ENCODE peak calls at places on chromosomes 1 and 21, in ten cellular contexts. W is adipocyte, H is PC-9, V is fibroblast of lung, S is BE2C, U is NT2/D1, M is GM23248, I is cardiac muscle cell, O is neuronal stem cell, N is tibial nerve. P is an unnamed sample.

GRCh38 chr1:208351838-208352237 is 107.7 kb upstream of the PLXNA2 start:
- DNase-seq in H (no peak), N (no peak), U (no peak), M (no peak), W (no peak), V (no peak), S (no peak), O (no peak), I (no peak), P (no peak)

GRCh38 chr1:8061210-8061609 is 35.1 kb upstream of the ERRFI1 start:
- DNase-seq in W (peak; percentile 92), V (peak; percentile 96), H (peak; percentile 61), M (peak; percentile 95), N (peak; percentile 47), O (no peak), I (no peak), S (no peak), U (no peak), P (no peak)

GRCh38 chr1:150881331-150882070 is 5.1 kb upstream of the ARNT start:
- DNase-seq in M (peak; percentile 94), H (no peak), O (no peak), U (no peak), S (no peak), N (peak; percentile 49), V (peak; percentile 99), W (peak; percentile 96), I (no peak), P (no peak)

GRCh38 chr1:9145021-9145668 is 16.2 kb upstream of the GPR157 start:
- DNase-seq in O (no peak), U (no peak), V (peak; percentile 44), W (peak; percentile 45), S (peak; percentile 13), I (no peak), N (no peak), M (peak; percentile 78), H (peak; percentile 51), P (peak; percentile 41)

GRCh38 chr1:43549921-43550597 is 19.4 kb downstream of the PTPRF start:
- DNase-seq in W (no peak), N (no peak), V (no peak), S (no peak), H (peak; percentile 99), M (no peak), U (peak; percentile 85), I (peak; percentile 66), O (peak; percentile 56), P (peak; percentile 90)

GRCh38 chr1:56389813-56390539 is 189.4 kb downstream of the PLPP3 start:
- DNase-seq in I (no peak), O (peak; percentile 38), U (peak; percentile 59), V (peak; percentile 28), M (no peak), W (no peak), H (peak; percentile 71), S (peak; percentile 27), N (no peak), P (no peak)

GRCh38 chr1:147673401-147673800 is 3.1 kb upstream of the ACP6 start:
- DNase-seq in U (no peak), N (no peak), M (peak; percentile 38), I (no peak), W (no peak), H (no peak), V (peak; percentile 33), S (no peak), O (no peak), P (no peak)

GRCh38 chr1:14742181-14742980 is 143.9 kb downstream of the KAZN start:
- DNase-seq in M (peak; percentile 98), O (no peak), S (no peak), U (peak; percentile 67), W (peak; percentile 94), N (no peak), H (peak; percentile 32), V (peak; percentile 96), I (no peak), P (no peak)

GRCh38 chr1:223776075-223776814 is 63.9 kb downstream of the CAPN2 start:
- DNase-seq in S (no peak), W (peak; percentile 53), H (peak; percentile 76), N (no peak), U (no peak), I (no peak), O (no peak), V (peak; percentile 66), M (peak; percentile 86), P (no peak)

GRCh38 chr1:206427296-206427695 is 43.0 kb upstream of the IKBKE start:
- DNase-seq in U (no peak), W (no peak), O (no peak), N (no peak), H (no peak), V (no peak), I (no peak), S (no peak), M (no peak), P (no peak)

GRCh38 chr1:206430031-206430983 is 40.0 kb upstream of the IKBKE start:
- DNase-seq in S (no peak), H (no peak), N (no peak), V (peak; percentile 91), O (no peak), U (no peak), I (no peak), M (peak; percentile 88), W (peak; percentile 86), P (no peak)

DNA sequence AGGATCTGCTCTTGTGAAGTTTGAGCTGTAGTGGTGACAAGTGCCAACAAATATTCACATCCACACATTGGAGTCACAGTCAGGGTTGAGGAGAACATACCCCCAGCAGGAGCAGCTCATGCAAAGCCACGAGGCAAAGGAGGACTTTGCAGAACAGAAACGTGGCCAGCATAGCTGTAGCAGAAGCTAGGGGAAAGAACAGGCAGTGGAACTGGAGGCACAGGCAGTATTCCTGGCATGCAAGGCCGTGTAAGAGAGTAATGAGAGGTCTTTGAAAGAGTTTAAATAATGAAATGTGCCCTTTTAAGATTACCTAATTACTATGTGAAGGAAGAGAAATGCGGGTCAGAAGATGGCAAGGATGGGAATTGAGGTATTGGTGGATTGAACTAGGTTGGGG is 40.9 kb upstream of the IKBKE start:
- DNase-seq in N (no peak), I (no peak), V (no peak), S (no peak), W (no peak), H (no peak), O (no peak), U (no peak), M (no peak), P (no peak)
- H3K9me3 ChIP-seq in N (no peaks in the 10 kb centered on the region), I (no peaks in the 10 kb centered on the region), V (no peaks in the 10 kb centered on the region), S (no peaks in the 10 kb centered on the region), W (no peaks in the 10 kb centered on the region), H (no peaks in the 10 kb centered on the region), O (no peaks in the 10 kb centered on the region), U (no peaks in the 10 kb centered on the region), M (no peaks in the 10 kb centered on the region), P (no peaks in the 10 kb centered on the region)

DNA sequence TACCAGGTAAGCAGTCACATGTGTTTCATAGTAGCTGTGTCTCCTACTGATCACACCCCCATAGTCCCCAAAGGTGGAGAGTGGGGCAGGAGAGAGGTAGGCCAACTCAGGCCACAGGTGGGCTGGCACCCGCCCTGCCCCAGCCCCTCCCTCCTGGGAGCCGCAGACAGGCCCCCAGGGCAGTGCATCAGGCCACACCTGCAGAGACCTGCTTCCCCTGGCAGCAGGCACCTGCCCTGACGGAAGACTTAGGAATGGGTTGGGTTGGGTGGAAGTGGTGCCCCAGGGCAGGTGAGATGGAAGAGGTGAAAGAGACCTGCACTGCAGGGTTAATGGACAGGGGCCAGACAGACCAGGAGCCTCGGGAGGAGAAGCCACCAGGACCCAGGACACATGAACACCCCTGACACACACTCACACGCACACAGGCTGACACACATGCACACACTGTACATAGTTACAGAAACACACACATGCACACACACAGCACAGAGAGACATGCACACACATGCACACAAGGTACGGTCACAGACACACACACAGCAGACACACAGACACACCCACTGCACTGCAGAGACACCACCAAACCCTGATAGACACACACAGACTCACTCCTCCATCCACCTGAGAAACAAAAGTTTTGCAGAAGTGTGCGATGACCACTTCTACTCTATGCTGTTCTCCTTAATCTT is 1.7 kb upstream of the COL18A1 start:
- DNase-seq in W (no peak), N (no peak), S (no peak), V (no peak), M (no peak), I (no peak), O (no peak), H (peak; percentile 84), U (no peak), P (peak; percentile 24)
- H3K36me3 ChIP-seq in W (no peaks in the 10 kb centered on the region), N (no peaks in the 10 kb centered on the region), S (no peaks in the 10 kb centered on the region), V (no peaks in the 10 kb centered on the region), M (no peaks in the 10 kb centered on the region), I (no peaks in the 10 kb centered on the region), O (peaks cover 1% of the 10 kb centered on the region), H (no peaks in the 10 kb centered on the region), U (peaks cover 27% of the 10 kb centered on the region), P (no peaks in the 10 kb centered on the region)

GRCh38 chr21:7951854-7952519 is 2569.4 kb upstream of the TPTE start:
- DNase-seq in H (no peak), W (no peak), I (no peak), U (no peak), S (no peak), O (no peak), M (no peak), V (no peak), N (no peak), P (no peak)
- H3K9me3 ChIP-seq in H (peaks cover 60% of the 10 kb centered on the region), W (peaks cover 86% of the 10 kb centered on the region), I (peaks cover 77% of the 10 kb centered on the region), U (peaks cover 4% of the 10 kb centered on the region), S (peaks cover 25% of the 10 kb centered on the region), O (peaks cover 40% of the 10 kb centered on the region), M (peaks cover 36% of the 10 kb centered on the region), V (peaks cover 38% of the 10 kb centered on the region), N (peaks cover 75% of the 10 kb centered on the region), P (peaks cover 90% of the 10 kb centered on the region)

GRCh38 chr1:11794446-11795237 is 11.1 kb downstream of the MTHFR start:
- DNase-seq in H (peak; percentile 68), V (no peak), U (no peak), M (no peak), N (no peak), O (no peak), W (no peak), I (no peak), S (no peak), P (no peak)

GRCh38 chr1:11793819-11794218 is 11.9 kb downstream of the MTHFR start:
- DNase-seq in U (no peak), W (no peak), M (no peak), O (no peak), N (no peak), V (no peak), H (no peak), I (no peak), S (no peak), P (no peak)

GRCh38 chr1:11790880-11791715 is 14.7 kb downstream of the MTHFR start:
- DNase-seq in N (peak; percentile 94), V (peak; percentile 97), H (peak; percentile 70), U (no peak), W (peak; percentile 89), S (no peak), M (peak; percentile 94), O (no peak), I (peak; percentile 89), P (peak; percentile 88)

GRCh38 chr1:11790101-11790879 is 15.5 kb downstream of the MTHFR start:
- DNase-seq in O (no peak), M (no peak), H (no peak), I (no peak), V (no peak), N (no peak), U (no peak), S (no peak), W (no peak), P (no peak)

DNA sequence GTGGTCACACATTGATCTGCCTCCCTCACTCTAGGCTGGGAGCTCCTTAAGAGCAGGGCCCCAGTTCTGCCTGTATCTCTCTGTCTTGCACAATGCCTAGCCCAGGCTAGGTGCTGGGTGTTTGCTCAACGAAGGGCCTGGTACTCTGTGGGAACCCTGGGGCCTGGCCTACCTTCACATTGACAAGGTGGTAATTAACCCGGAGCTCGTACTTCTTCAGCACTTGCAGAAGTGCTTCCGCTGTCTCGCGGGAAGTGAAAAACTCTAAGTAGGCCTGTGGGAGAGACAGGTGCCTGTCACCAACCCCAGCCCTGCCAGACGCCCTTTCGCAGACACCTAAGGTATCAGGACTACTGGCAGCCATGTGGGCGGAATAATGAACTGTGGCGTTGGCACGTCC is 13.7 kb downstream of the MTHFR start:
- DNase-seq in I (peak; percentile 22), U (no peak), M (no peak), S (no peak), V (no peak), N (no peak), W (no peak), O (no peak), H (no peak), P (peak; percentile 69)
- H3K36me3 ChIP-seq in I (peaks cover 14% of the 10 kb centered on the region), U (peaks cover 39% of the 10 kb centered on the region), M (peaks cover 5% of the 10 kb centered on the region), S (no peaks in the 10 kb centered on the region), V (peaks cover 50% of the 10 kb centered on the region), N (peaks cover 21% of the 10 kb centered on the region), W (peaks cover 38% of the 10 kb centered on the region), O (peaks cover 18% of the 10 kb centered on the region), H (no peaks in the 10 kb centered on the region), P (peaks cover 66% of the 10 kb centered on the region)